ENCODE peak calls at places on chromosomes 2 and 18, in nine cellular contexts. Y is hepatocyte, X is mesenchymal stem cell, L is mesendoderm, T is A549, O is GM23248, H is neural progenitor cell, Z is HCT116, N is fibroblast of lung. Q is an unnamed sample.
A peak's percentile ranks its signal among the peaks of the same experiment; 100 is the strongest.

GRCh38 chr2:85772019-85772745 is 18.4 kb downstream of the ATOH8 start:
- DNase-seq in Y (peak; percentile 95), X (peak; percentile 100), L (peak; percentile 62), T (peak; percentile 90), O (peak; percentile 99), H (peak; percentile 75), Z (peak; percentile 73), N (peak; percentile 100), Q (peak; percentile 52)

GRCh38 chr18:77314952-77315351 is 65.3 kb downstream of the GALR1 start:
- DNase-seq in Y (no peak), X (no peak), L (no peak), T (no peak), O (no peak), H (no peak), Z (no peak), N (no peak), Q (no peak)

GRCh38 chr18:48711651-48712486 is 173.0 kb downstream of the CTIF start:
- DNase-seq in Y (peak; percentile 59), X (peak; percentile 68), L (peak; percentile 83), T (peak; percentile 20), O (peak; percentile 66), H (peak; percentile 62), Z (peak; percentile 21), N (peak; percentile 63), Q (peak; percentile 33)

GRCh38 chr2:16240459-16240858 is 300.1 kb downstream of the MYCN start:
- DNase-seq in Y (no peak), X (no peak), L (no peak), T (no peak), O (no peak), H (no peak), Z (no peak), N (no peak), Q (no peak)

GRCh38 chr2:23606968-23607367 is 222.0 kb downstream of the KLHL29 start:
- DNase-seq in Y (no peak), X (peak; percentile 78), L (no peak), T (no peak), O (peak; percentile 61), H (no peak), Z (no peak), N (peak; percentile 49), Q (no peak)

GRCh38 chr2:169976335-169976851 is 149.1 kb downstream of the UBR3 start:
- DNase-seq in Y (no peak), X (no peak), L (no peak), T (no peak), O (no peak), H (no peak), Z (no peak), N (no peak), Q (no peak)

GRCh38 chr18:48409591-48410094 is 460 bp upstream of the ZBTB7C start:
- DNase-seq in Y (peak; percentile 40), X (no peak), L (peak; percentile 47), T (no peak), O (peak; percentile 40), H (no peak), Z (no peak), N (peak; percentile 23), Q (no peak)

GRCh38 chr2:62692225-62692624 is 13.3 kb upstream of the EHBP1 start:
- DNase-seq in Y (no peak), X (no peak), L (no peak), T (no peak), O (no peak), H (no peak), Z (no peak), N (no peak), Q (no peak)

GRCh38 chr2:173187911-173188788 is 112.5 kb downstream of the MAP3K20 start:
- DNase-seq in Y (no peak), X (no peak), L (no peak), T (no peak), O (peak; percentile 85), H (no peak), Z (no peak), N (peak; percentile 85), Q (no peak)

GRCh38 chr2:61328707-61329251 is 142.1 kb downstream of the USP34 start:
- DNase-seq in Y (peak; percentile 16), X (peak; percentile 82), L (no peak), T (no peak), O (peak; percentile 34), H (no peak), Z (peak; percentile 12), N (no peak), Q (no peak)

GRCh38 chr2:148553332-148553887 is 91.1 kb upstream of the EPC2 start:
- DNase-seq in Y (no peak), X (no peak), L (no peak), T (no peak), O (no peak), H (no peak), Z (no peak), N (no peak), Q (no peak)

GRCh38 chr18:52716926-52717325 is 376.9 kb downstream of the DCC start:
- DNase-seq in Y (peak; percentile 58), X (no peak), L (peak; percentile 27), T (peak; percentile 5), O (no peak), H (peak; percentile 8), Z (no peak), N (peak; percentile 9), Q (no peak)

GRCh38 chr2:239950144-239950920 is 74.8 kb downstream of the NDUFA10 start:
- DNase-seq in Y (no peak), X (no peak), L (no peak), T (no peak), O (no peak), H (no peak), Z (no peak), N (no peak), Q (no peak)

GRCh38 chr2:239951117-239951734 is 73.9 kb downstream of the NDUFA10 start:
- DNase-seq in Y (no peak), X (no peak), L (no peak), T (no peak), O (no peak), H (no peak), Z (no peak), N (no peak), Q (no peak)

GRCh38 chr2:239952665-239953417 is 72.3 kb downstream of the NDUFA10 start:
- DNase-seq in Y (no peak), X (no peak), L (no peak), T (no peak), O (no peak), H (no peak), Z (no peak), N (no peak), Q (no peak)

GRCh38 chr2:239952251-239952650 is 72.9 kb downstream of the NDUFA10 start:
- DNase-seq in Y (no peak), X (no peak), L (no peak), T (no peak), O (no peak), H (no peak), Z (no peak), N (no peak), Q (no peak)

DNA sequence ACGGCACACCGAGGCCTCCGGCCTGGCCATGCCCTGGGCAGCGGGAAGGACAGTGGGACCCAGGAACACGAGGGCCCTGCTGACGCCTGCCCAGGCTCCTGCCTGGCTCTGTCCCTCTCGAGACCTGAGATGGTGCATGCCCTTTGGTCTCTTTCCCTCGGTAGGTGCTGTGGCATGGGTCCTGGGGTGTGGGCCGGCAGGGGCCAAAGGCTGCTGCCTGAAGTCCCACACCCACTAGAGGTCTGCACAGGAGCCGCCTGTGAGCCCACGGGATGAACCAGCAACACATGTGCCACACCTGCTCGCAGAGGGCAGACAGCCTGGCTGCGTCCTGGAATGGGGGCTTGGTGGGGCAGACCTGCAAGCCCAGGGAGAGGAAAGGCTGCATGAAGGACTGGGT is 73.3 kb downstream of the NDUFA10 start:
- DNase-seq in Y (no peak), X (no peak), L (no peak), T (no peak), O (no peak), H (no peak), Z (no peak), N (no peak), Q (no peak)
- H3K4me2 ChIP-seq in Y (no peak overlapping the region), X (no peak overlapping the region), L (no peak overlapping the region), T (no peak overlapping the region), O (no peak overlapping the region), H (no peak overlapping the region), Z (no peak overlapping the region), N (no peak overlapping the region), Q (no peak overlapping the region)

DNA sequence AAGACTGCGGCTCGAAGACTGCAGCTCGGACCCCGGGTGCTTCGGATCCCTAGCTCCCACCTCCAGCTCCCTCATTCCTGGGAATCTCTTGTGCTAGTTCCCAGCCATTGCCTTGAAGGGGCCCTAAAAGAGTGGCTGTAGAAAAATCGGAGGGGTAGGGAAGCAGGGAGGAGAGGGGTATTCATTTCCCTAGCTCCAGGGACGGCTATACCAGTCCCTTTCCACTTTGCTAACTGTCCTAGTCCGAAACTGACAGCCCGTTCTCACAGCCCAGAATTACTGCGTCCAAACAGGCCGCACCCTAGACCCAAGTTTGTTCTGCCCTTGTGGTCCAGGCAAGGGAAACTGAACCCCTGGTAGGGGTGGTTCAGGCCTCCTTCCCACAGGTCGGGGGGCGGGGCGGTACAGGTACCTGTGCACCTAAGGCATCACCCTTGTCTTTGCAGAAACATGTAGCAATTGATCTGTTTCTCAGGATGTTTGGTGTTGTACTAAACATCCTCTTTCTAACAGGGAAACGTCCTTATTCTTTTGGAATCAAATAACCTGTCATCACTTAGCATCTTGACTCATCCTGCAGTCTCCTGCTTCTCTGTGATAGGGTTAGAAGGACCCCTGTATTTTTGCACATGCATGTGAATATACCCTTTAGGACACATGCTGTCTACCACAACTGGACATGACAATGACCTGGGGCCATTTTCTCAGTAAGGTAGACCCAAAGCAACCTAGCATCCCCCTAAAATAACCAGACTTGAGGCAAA is 4.0 kb downstream of the EMX1 start:
- DNase-seq in Y (no peak), X (no peak), L (no peak), T (no peak), O (no peak), H (no peak), Z (no peak), N (no peak), Q (no peak)
- H3K4me3 ChIP-seq in Y (no peak overlapping the region), X (no peak overlapping the region), L (no peak overlapping the region), T (no peak overlapping the region), O (no peak overlapping the region), H (peak overlapping the region; percentile 44), Z (no peak overlapping the region), N (no peak overlapping the region), Q (no peak overlapping the region)

GRCh38 chr2:69725706-69726360 is 16.1 kb upstream of the ANXA4 start:
- DNase-seq in Y (no peak), X (no peak), L (no peak), T (no peak), O (no peak), H (no peak), Z (no peak), N (no peak), Q (no peak)
- H3K4me2 ChIP-seq in Y (no peak overlapping the region), X (no peak overlapping the region), L (no peak overlapping the region), T (peak overlapping the region; percentile 71), O (no peak overlapping the region), H (no peak overlapping the region), Z (no peak overlapping the region), N (no peak overlapping the region), Q (no peak overlapping the region)

DNA sequence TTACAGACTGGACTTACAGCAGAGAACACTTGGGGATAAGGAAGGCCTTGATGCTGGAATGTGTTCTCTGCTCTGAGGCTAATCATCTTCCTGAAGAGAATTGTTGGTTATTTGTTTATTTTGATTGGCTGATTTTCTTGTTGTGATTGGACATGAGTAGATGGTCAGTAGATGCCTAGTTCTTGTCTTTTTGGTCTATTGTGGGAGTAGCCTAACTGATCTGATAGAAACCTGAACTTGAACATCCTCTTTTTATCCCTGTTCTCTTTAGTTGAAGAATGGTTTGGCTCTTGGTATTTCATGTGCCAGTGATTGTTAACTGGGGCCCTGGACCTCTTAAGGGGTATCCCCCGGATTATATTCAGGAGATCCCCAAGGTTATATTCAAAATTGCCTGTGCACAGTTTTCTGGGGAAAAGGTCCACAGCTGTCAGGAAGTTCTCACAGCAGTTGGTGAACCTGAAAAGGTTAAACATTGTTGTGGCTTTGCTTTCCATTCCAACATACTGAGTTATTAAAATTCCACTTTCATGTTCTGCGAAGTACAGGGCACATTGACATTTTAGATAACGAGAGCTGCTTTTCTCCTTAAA is 13.6 kb downstream of the TWSG1 start:
- DNase-seq in Y (no peak), X (peak; percentile 48), L (no peak), T (no peak), O (peak; percentile 51), H (no peak), Z (no peak), N (peak; percentile 42), Q (no peak)
- H3K4me3 ChIP-seq in Y (no peak overlapping the region), X (no peak overlapping the region), L (no peak overlapping the region), T (no peak overlapping the region), O (peak overlapping the region; percentile 23), H (no peak overlapping the region), Z (no peak overlapping the region), N (peak overlapping the region; percentile 23), Q (no peak overlapping the region)

Q was measured in neuronal stem cell.